ENCODE peak calls at places on chromosomes 16 and 17, in seven cellular contexts. C, J, R, N, Q, H and P are unnamed samples. For H3K4me1, the result is how much of the 10 kb centered on the place peaks cover.

GRCh38 chr16:2804728-2805127 is 6.5 kb downstream of the PRSS41 start:
- DNase-seq in H (no peak), J (no peak), R (no peak), Q (no peak), C (no peak), N (no peak), P (no peak)

GRCh38 chr17:45824901-45825492 is 19.7 kb upstream of the SPPL2C start:
- DNase-seq in Q (no peak), C (no peak), N (no peak), R (no peak), J (peak), H (no peak), P (no peak)

GRCh38 chr16:17379121-17379571 is 91.6 kb downstream of the XYLT1 start:
- DNase-seq in N (no peak), C (no peak), J (no peak), H (peak), Q (peak), R (peak), P (no peak)

GRCh38 chr16:20673882-20674683 is 23.4 kb downstream of the ACSM1 start:
- DNase-seq in Q (no peak), R (no peak), H (no peak), J (no peak), N (no peak), C (no peak), P (no peak)

GRCh38 chr16:10805362-10805761 is 13.2 kb downstream of the TVP23A start:
- DNase-seq in Q (no peak), R (no peak), J (no peak), N (no peak), H (no peak), C (no peak), P (no peak)

GRCh38 chr16:51766739-51767138 is 615.7 kb upstream of the SALL1 start:
- DNase-seq in Q (no peak), C (no peak), N (no peak), R (no peak), H (no peak), J (no peak), P (no peak)

GRCh38 chr17:82382933-82383255 is 11.3 kb downstream of the UTS2R start:
- DNase-seq in C (no peak), N (no peak), H (no peak), Q (no peak), J (no peak), R (no peak), P (no peak)

GRCh38 chr16:14502932-14503741 is 126.9 kb downstream of the PARN start:
- DNase-seq in R (no peak), C (no peak), Q (peak), N (no peak), H (peak), J (no peak), P (peak)

GRCh38 chr17:77706938-77707337 is 251.6 kb upstream of the TNRC6C start:
- DNase-seq in H (no peak), J (no peak), Q (no peak), C (no peak), N (peak), R (no peak), P (no peak)

GRCh38 chr16:26993988-26994387 is 72.7 kb upstream of the C16orf82 start:
- DNase-seq in J (no peak), H (peak), Q (peak), N (no peak), C (no peak), R (no peak), P (no peak)

GRCh38 chr17:7440823-7441174 is 1.5 kb downstream of the FGF11 start:
- DNase-seq in H (no peak), R (peak), Q (peak), N (peak), J (peak), C (no peak), P (no peak)

DNA sequence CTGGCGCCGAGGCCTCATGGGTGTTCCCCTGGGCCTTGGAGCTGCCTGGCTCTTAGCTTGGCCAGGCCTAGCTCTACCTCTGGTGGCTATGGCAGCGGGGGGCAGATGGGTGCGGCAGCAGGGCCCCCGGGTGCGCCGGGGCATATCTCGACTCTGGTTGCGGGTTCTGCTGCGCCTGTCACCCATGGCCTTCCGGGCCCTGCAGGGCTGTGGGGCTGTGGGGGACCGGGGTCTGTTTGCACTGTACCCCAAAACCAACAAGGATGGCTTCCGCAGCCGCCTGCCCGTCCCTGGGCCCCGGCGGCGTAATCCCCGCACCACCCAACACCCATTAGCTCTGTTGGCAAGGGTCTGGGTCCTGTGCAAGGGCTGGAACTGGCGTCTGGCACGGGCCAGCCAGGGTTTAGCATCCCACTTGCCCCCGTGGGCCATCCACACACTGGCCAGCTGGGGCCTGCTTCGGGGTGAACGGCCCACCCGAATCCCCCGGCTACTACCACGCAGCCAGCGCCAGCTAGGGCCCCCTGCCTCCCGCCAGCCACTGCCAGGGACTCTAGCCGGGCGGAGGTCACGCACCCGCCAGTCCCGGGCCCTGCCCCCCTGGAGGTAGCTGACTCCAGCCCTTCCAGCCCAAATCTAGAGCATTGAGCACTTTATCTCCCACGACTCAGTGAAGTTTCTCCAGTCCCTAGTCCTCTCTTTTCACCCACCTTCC is 7.9 kb downstream of the HIRIP3 start:
- DNase-seq in C (no peak), H (no peak), R (no peak), J (no peak), N (no peak), Q (no peak), P (no peak)
- H2AFZ ChIP-seq in C (no peak), H (no peak), R (no peak), J (no peak), N (no peak), Q (no peak), P (no peak)

DNA sequence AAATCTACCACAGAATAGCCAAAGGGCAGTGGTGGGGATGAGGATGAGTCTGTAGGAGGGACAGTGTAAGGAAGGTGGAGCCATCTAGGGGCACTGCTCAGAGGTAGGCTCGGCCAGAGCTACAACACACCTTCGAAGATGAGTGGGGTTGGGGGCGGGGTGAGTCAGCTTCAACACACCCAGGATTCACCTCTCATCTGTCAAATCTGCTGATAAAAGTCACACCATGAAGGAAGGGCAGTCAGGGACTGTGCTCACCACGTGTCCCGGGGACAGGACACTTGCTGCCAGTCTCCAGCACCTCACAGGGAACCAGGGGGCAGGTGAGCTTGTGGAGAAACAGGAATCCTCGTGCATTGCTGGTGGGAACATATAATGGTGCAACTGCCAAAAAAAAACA is 133.3 kb downstream of the ANKRD11 start:
- DNase-seq in N (peak), R (no peak), J (no peak), H (no peak), C (no peak), Q (no peak), P (no peak)
- H3K4me1 ChIP-seq in N (under half), R (half or more), J (under half), H (under half), C (half or more), Q (under half), P (under half)

GRCh38 chr16:88536510-88536909 is 33.7 kb upstream of the ZC3H18 start:
- DNase-seq in R (no peak), J (no peak), H (no peak), Q (no peak), C (no peak), N (peak), P (no peak)
- H3K27ac ChIP-seq in R (no peak), J (no peak), H (no peak), Q (no peak), C (no peak), N (no peak), P (no peak)

GRCh38 chr17:16534236-16534635 is 34.8 kb downstream of the ZNF287 start:
- DNase-seq in C (no peak), Q (no peak), R (no peak), H (no peak), N (no peak), J (no peak), P (no peak)
- H2AFZ ChIP-seq in C (peak), Q (no peak), R (no peak), H (no peak), N (no peak), J (no peak), P (no peak)

GRCh38 chr17:19780846-19781245 is 32.7 kb upstream of the ALDH3A1 start:
- DNase-seq in H (no peak), C (no peak), N (no peak), R (no peak), Q (no peak), J (no peak), P (no peak)
- H3K4me1 ChIP-seq in H (under half), C (under half), N (under half), R (under half), Q (under half), J (under half), P (under half)

GRCh38 chr17:27257031-27257357 is 36.9 kb upstream of the WSB1 start:
- DNase-seq in R (no peak), Q (no peak), H (no peak), N (no peak), J (no peak), C (no peak), P (no peak)

GRCh38 chr17:27256225-27257030 is 37.5 kb upstream of the WSB1 start:
- DNase-seq in R (no peak), Q (peak), H (peak), N (no peak), C (no peak), J (no peak), P (no peak)

GRCh38 chr17:27263386-27263785 is 30.5 kb upstream of the WSB1 start:
- DNase-seq in N (no peak), R (no peak), H (no peak), C (no peak), J (no peak), Q (no peak), P (no peak)

GRCh38 chr17:27264068-27264812 is 29.7 kb upstream of the WSB1 start:
- DNase-seq in Q (no peak), J (no peak), N (no peak), C (no peak), R (no peak), H (no peak), P (no peak)

DNA sequence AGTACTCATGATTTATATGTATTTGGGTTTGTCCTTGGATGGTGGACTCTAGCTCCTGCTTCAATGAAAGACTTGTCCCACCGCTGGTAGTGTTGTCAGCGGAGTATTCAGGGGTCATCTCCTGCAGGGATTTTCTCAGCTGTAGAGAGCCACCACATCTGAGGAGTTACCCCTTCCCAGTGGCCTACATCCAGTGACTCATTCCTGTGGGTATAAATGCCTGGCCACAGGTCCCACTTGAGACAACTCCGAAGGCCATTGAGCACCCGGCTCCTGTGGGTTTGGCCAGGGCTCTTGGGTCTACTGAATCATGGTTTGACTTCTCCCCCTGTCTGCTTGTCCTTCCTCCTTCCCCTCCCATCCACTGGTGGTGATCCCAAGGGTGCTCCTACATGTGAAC is 34.6 kb upstream of the WSB1 start:
- DNase-seq in Q (no peak), N (no peak), R (no peak), J (no peak), C (no peak), H (no peak), P (no peak)
- H3K27ac ChIP-seq in Q (no peak), N (no peak), R (no peak), J (no peak), C (no peak), H (no peak), P (no peak)

GRCh38 chr17:44541884-44542581 is 15.3 kb upstream of the FZD2 start:
- DNase-seq in R (no peak), H (no peak), J (peak), Q (no peak), N (peak), C (peak), P (no peak)

GRCh38 chr17:44540246-44541084 is 16.8 kb upstream of the FZD2 start:
- DNase-seq in Q (no peak), C (no peak), N (no peak), J (no peak), H (no peak), R (no peak), P (no peak)

GRCh38 chr17:44543213-44543904 is 13.9 kb upstream of the FZD2 start:
- DNase-seq in R (peak), C (no peak), H (peak), Q (peak), N (peak), J (peak), P (peak)

GRCh38 chr17:44546711-44547606 is 10.3 kb upstream of the FZD2 start:
- DNase-seq in C (no peak), R (no peak), H (peak), J (no peak), Q (peak), N (no peak), P (no peak)

GRCh38 chr17:44543905-44544523 is 13.3 kb upstream of the FZD2 start:
- DNase-seq in C (no peak), N (no peak), R (no peak), Q (no peak), J (no peak), H (peak), P (no peak)
- H2AFZ ChIP-seq in C (no peak), N (no peak), R (no peak), Q (peak), J (no peak), H (no peak), P (no peak)

DNA sequence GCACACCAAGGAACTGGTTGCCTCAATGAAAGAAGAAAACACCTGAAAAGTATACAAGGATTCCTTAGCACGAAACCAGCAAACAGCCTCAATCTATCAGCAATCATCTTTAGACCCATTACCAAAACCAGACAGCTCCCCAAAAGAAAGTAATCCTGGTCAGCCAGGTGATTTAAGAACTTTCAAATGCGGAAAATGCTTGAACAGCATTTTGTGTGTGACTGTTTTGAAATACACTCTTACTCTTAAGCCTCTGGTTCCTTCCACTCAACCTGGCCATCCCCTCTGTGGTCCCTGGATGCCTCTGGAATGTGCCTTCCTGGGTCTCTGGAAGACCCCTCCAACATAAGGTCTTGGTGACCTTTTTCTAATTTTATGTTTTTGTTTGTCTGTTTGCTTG is 70.5 kb upstream of the NOG start:
- DNase-seq in Q (no peak), N (no peak), C (no peak), J (no peak), R (no peak), H (no peak), P (no peak)
- H3K4me1 ChIP-seq in Q (under half), N (under half), C (under half), J (under half), R (under half), H (under half), P (under half)

GRCh38 chr17:65413390-65413789 is 148.1 kb downstream of the AXIN2 start:
- DNase-seq in H (no peak), R (no peak), J (no peak), Q (no peak), C (no peak), N (no peak), P (no peak)
- H3K27ac ChIP-seq in H (no peak), R (no peak), J (no peak), Q (no peak), C (no peak), N (no peak), P (no peak)